ENCODE peak calls at places on chromosomes 7 and 10, in seven cellular contexts. P is sigmoid colon, B is adrenal gland, S is HCT116, Y is right lobe of liver, C is heart left ventricle, H is transverse colon. V is an unnamed sample.

GRCh38 chr10:22475857-22476600 is 130.7 kb downstream of the SPAG6 start:
- DNase-seq in P (no peak), B (no peak), S (no peak), Y (no peak), C (no peak), H (peak; percentile 14), V (no peak)

GRCh38 chr10:95291634-95292039 is 834 bp upstream of the PDLIM1 start:
- DNase-seq in P (no peak), B (no peak), S (no peak), Y (no peak), C (peak; percentile 33), H (no peak), V (no peak)

GRCh38 chr7:1358376-1359050 is 100.8 kb downstream of the MICALL2 start:
- DNase-seq in P (peak; percentile 46), B (no peak), S (no peak), Y (peak; percentile 28), C (peak; percentile 8), H (no peak), V (no peak)

GRCh38 chr7:106110885-106111670 is 1.0 kb downstream of the SYPL1 start:
- DNase-seq in P (no peak), B (no peak), S (no peak), Y (no peak), C (no peak), H (no peak), V (no peak)

GRCh38 chr10:88651131-88651541 is 13.1 kb upstream of the LIPF start:
- DNase-seq in P (no peak), B (no peak), S (no peak), Y (no peak), C (no peak), H (no peak), V (no peak)

GRCh38 chr10:70308121-70309060 is 24.6 kb upstream of the NPFFR1 start:
- DNase-seq in P (no peak), B (no peak), S (no peak), Y (no peak), C (no peak), H (no peak), V (no peak)

GRCh38 chr10:68088744-68089143 is 13.7 kb upstream of the HERC4 start:
- DNase-seq in P (no peak), B (no peak), S (no peak), Y (no peak), C (no peak), H (no peak), V (no peak)

GRCh38 chr10:124219655-124220054 is 126.3 kb upstream of the CHST15 start:
- DNase-seq in P (no peak), B (no peak), S (no peak), Y (no peak), C (no peak), H (no peak), V (no peak)

GRCh38 chr10:132812544-132812943 is 26.6 kb upstream of the NKX6-2 start:
- DNase-seq in P (peak; percentile 61), B (no peak), S (no peak), Y (peak; percentile 36), C (no peak), H (peak; percentile 3), V (peak; percentile 14)

GRCh38 chr10:131269776-131270460 is 41.6 kb downstream of the TCERG1L start:
- DNase-seq in P (no peak), B (no peak), S (no peak), Y (no peak), C (no peak), H (no peak), V (no peak)

GRCh38 chr7:41877118-41877517 is 174.2 kb upstream of the INHBA start:
- DNase-seq in P (no peak), B (no peak), S (no peak), Y (no peak), C (no peak), H (no peak), V (no peak)

GRCh38 chr7:121192834-121193233 is 136.0 kb upstream of the WNT16 start:
- DNase-seq in P (no peak), B (no peak), S (no peak), Y (no peak), C (no peak), H (no peak), V (no peak)

GRCh38 chr7:30797294-30798040 is 26.2 kb downstream of the MINDY4 start:
- DNase-seq in P (no peak), B (no peak), S (no peak), Y (no peak), C (no peak), H (no peak), V (no peak)

GRCh38 chr7:51847461-51848134 is 531.0 kb upstream of the COBL start:
- DNase-seq in P (no peak), B (no peak), S (no peak), Y (no peak), C (no peak), H (no peak), V (no peak)

GRCh38 chr10:129932996-129933395 is 31.1 kb downstream of the EBF3 start:
- DNase-seq in P (peak; percentile 35), B (no peak), S (no peak), Y (no peak), C (no peak), H (no peak), V (no peak)

GRCh38 chr7:153886506-153887391 is 165.4 kb upstream of the DPP6 start:
- DNase-seq in P (peak; percentile 63), B (no peak), S (no peak), Y (no peak), C (no peak), H (no peak), V (no peak)

GRCh38 chr10:124339119-124339807 is 79.5 kb downstream of the OAT start:
- DNase-seq in P (no peak), B (no peak), S (no peak), Y (no peak), C (no peak), H (no peak), V (peak; percentile 14)

GRCh38 chr10:43121444-43121843 is 16.8 kb upstream of the CSGALNACT2 start:
- DNase-seq in P (no peak), B (no peak), S (no peak), Y (no peak), C (peak; percentile 45), H (peak; percentile 7), V (peak; percentile 25)

GRCh38 chr10:74208081-74208480 is 57.1 kb downstream of the ADK start:
- DNase-seq in P (no peak), B (no peak), S (no peak), Y (no peak), C (peak; percentile 39), H (peak; percentile 51), V (peak; percentile 51)

GRCh38 chr10:31707578-31708411 is 220.8 kb downstream of the ARHGAP12 start:
- DNase-seq in P (peak; percentile 80), B (peak; percentile 71), S (no peak), Y (peak; percentile 67), C (peak; percentile 84), H (peak; percentile 40), V (no peak)

GRCh38 chr7:31228957-31229356 is 111.6 kb downstream of the NEUROD6 start:
- DNase-seq in P (no peak), B (no peak), S (no peak), Y (no peak), C (no peak), H (no peak), V (no peak)

GRCh38 chr10:32411797-32412498 is 34.0 kb upstream of the CCDC7 start:
- DNase-seq in P (no peak), B (no peak), S (no peak), Y (no peak), C (no peak), H (no peak), V (no peak)

GRCh38 chr7:155277385-155277994 is 20.2 kb upstream of the INSIG1 start:
- DNase-seq in P (no peak), B (no peak), S (no peak), Y (peak; percentile 27), C (no peak), H (no peak), V (no peak)

GRCh38 chr7:47227762-47228177 is 354.1 kb downstream of the TNS3 start:
- DNase-seq in P (no peak), B (peak; percentile 45), S (peak; percentile 39), Y (no peak), C (peak; percentile 53), H (peak; percentile 23), V (no peak)

GRCh38 chr10:29841724-29842649 is 207.2 kb upstream of the SVIL start:
- DNase-seq in P (peak; percentile 96), B (no peak), S (no peak), Y (peak; percentile 77), C (peak; percentile 89), H (peak; percentile 47), V (peak; percentile 54)

GRCh38 chr7:115357213-115357999 is 435.5 kb downstream of the MDFIC start:
- DNase-seq in P (no peak), B (no peak), S (no peak), Y (no peak), C (no peak), H (no peak), V (no peak)

GRCh38 chr10:45040921-45041320 is 40.2 kb downstream of the ZNF22 start:
- DNase-seq in P (no peak), B (no peak), S (no peak), Y (no peak), C (no peak), H (no peak), V (no peak)
- H3K4me1 ChIP-seq in P (no peaks in the 10 kb centered on the region), B (no peaks in the 10 kb centered on the region), S (no peaks in the 10 kb centered on the region), Y (no peaks in the 10 kb centered on the region), C (no peaks in the 10 kb centered on the region), H (no peaks in the 10 kb centered on the region), V (no peaks in the 10 kb centered on the region)

DNA sequence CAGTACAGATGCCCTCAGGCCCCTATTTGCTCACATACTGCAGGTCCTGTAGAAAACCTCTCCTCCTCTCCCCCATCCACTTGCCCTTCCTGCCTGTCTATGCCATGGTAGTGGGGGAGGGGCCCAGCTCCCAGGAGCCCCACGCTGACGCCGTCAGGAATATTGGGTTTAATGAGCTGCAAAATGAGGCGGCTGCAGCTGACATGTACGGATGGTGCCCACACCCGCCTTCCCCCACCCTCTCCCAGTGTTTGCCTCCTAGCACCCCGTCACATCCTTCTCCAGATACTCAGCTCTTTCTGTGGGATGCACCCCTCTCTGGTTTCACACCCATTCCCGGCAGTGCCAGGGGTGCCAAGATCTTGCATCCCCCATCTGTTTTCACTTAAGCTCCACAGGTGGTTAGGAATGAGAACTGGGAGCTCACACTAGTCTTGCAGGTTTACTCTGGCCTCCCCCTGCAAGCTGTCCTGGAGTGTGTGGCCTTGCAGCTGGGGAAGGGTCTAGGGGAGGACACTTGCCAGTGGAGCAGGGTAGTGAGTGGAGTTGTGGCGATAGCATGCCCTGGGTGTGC is 26.1 kb downstream of the GBX1 start:
- DNase-seq in P (no peak), B (peak; percentile 8), S (no peak), Y (peak; percentile 40), C (no peak), H (peak; percentile 1), V (no peak)
- H3K36me3 ChIP-seq in P (peaks cover 17% of the 10 kb centered on the region), B (peaks cover 32% of the 10 kb centered on the region), S (peaks cover 17% of the 10 kb centered on the region), Y (peaks cover 15% of the 10 kb centered on the region), C (peaks cover 43% of the 10 kb centered on the region), H (peaks cover 13% of the 10 kb centered on the region), V (peaks cover 87% of the 10 kb centered on the region)

GRCh38 chr10:14844948-14845347 is 6.8 kb downstream of the HSPA14 start:
- DNase-seq in P (no peak), B (no peak), S (no peak), Y (no peak), C (no peak), H (no peak), V (no peak)
- TF ChIP-seq POLR2A in P (no peak), B (no peak), S (no peak), Y (no peak), C (no peak), H (no peak), V (no peak)

DNA sequence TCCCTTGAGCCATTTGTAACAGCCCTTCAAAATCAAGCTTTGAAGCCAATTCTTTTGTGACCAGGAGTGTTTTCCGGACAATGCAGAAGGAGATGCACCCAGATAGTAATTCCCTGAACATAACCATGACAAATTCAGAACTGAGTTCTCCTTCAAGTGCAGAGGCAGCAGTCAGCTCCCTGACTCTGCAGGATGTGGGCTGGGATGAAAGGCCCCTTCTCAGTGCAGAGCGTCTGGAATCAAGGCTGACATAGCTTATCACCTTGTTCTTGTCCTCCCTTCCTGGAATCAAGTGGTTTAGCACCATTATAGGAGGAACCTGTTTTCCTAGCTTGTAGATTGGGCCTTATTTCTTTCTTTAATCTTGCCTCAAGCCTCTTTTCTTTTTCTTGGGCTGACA is 143.4 kb downstream of the SORCS3 start:
- DNase-seq in P (no peak), B (no peak), S (no peak), Y (no peak), C (no peak), H (no peak), V (no peak)
- H3K4me1 ChIP-seq in P (no peaks in the 10 kb centered on the region), B (no peaks in the 10 kb centered on the region), S (no peaks in the 10 kb centered on the region), Y (no peaks in the 10 kb centered on the region), C (no peaks in the 10 kb centered on the region), H (no peaks in the 10 kb centered on the region), V (no peaks in the 10 kb centered on the region)